ENCODE peak calls at places on chromosomes 3 and 15, in five cellular contexts. H is prostate gland, X is fibroblast of pulmonary artery, G is heart right ventricle, B is LHCN-M2. Z is an unnamed sample.

GRCh38 chr15:33089165-33089877 is 105.2 kb downstream of the FMN1 start:
- DNase-seq in H (no peak), X (no peak), G (no peak), B (no peak), Z (no peak)

GRCh38 chr3:134665243-134665642 is 14.4 kb upstream of the KY start:
- DNase-seq in H (no peak), X (no peak), G (no peak), B (no peak), Z (no peak)

GRCh38 chr3:26049956-26050355 is 260.1 kb downstream of the OXSM start:
- DNase-seq in H (no peak), X (no peak), G (no peak), B (no peak), Z (no peak)

GRCh38 chr15:70669966-70670658 is 93.2 kb downstream of the UACA start:
- DNase-seq in H (no peak), X (peak), G (peak), B (no peak), Z (peak)

GRCh38 chr3:15228147-15228546 is 22.1 kb downstream of the CAPN7 start:
- DNase-seq in H (no peak), X (no peak), G (no peak), B (no peak), Z (no peak)

GRCh38 chr3:112995800-112996199 is 5.0 kb downstream of the GTPBP8 start:
- DNase-seq in H (no peak), X (no peak), G (no peak), B (no peak), Z (no peak)

GRCh38 chr3:50529996-50530706 is 26.7 kb upstream of the CACNA2D2 start:
- DNase-seq in H (no peak), X (no peak), G (no peak), B (no peak), Z (no peak)

GRCh38 chr3:100810671-100811070 is 101.4 kb downstream of the TFG start:
- DNase-seq in H (no peak), X (peak), G (no peak), B (peak), Z (no peak)

GRCh38 chr3:109985942-109986555 is 648.7 kb upstream of the DPPA4 start:
- DNase-seq in H (no peak), X (peak), G (no peak), B (peak), Z (no peak)

Z was measured in ovary.